ENCODE peak calls at places on chromosomes 7 and 10, in four cellular contexts. V is hepatocyte, L is right lobe of liver, F is activated B cell treated with CpG ODN at 0.5 μM for 24 hours. N is an unnamed sample.

GRCh38 chr10:117373848-117374505 is 1.3 kb downstream of the PDZD8 start:
- DNase-seq in F (no peak), V (peak), L (peak), N (peak)

GRCh38 chr7:134315679-134316538 is 821 bp downstream of the SLC35B4 start:
- DNase-seq in V (peak), F (no peak), L (no peak), N (no peak)

GRCh38 chr10:98259606-98260319 is 8.2 kb downstream of the LOXL4 start:
- DNase-seq in L (no peak), V (no peak), F (no peak), N (no peak)

GRCh38 chr7:74655785-74656420 is 1.6 kb upstream of the GTF2I start:
- DNase-seq in L (no peak), F (no peak), V (no peak), N (no peak)

GRCh38 chr7:132080967-132081668 is 495.2 kb downstream of the PLXNA4 start:
- DNase-seq in V (peak), F (no peak), L (no peak), N (no peak)

GRCh38 chr7:35334511-35334910 is 80.6 kb upstream of the TBX20 start:
- DNase-seq in V (no peak), L (no peak), F (no peak), N (no peak)

GRCh38 chr7:113015038-113015645 is 71.5 kb downstream of the GPR85 start:
- DNase-seq in L (no peak), F (no peak), V (peak), N (peak)

GRCh38 chr7:42069625-42070024 is 167.4 kb downstream of the GLI3 start:
- DNase-seq in V (no peak), L (no peak), F (no peak), N (no peak)

GRCh38 chr7:70598976-70599375 is 533.0 kb upstream of the GALNT17 start:
- DNase-seq in F (no peak), V (peak), L (no peak), N (no peak)

GRCh38 chr7:46011059-46011458 is 90.0 kb upstream of the IGFBP3 start:
- DNase-seq in F (no peak), V (no peak), L (no peak), N (no peak)

GRCh38 chr10:70212879-70213278 is 20.4 kb downstream of the PPA1 start:
- DNase-seq in L (no peak), F (no peak), V (no peak), N (no peak)

GRCh38 chr7:47669178-47669878 is 87.4 kb upstream of the TNS3 start:
- DNase-seq in V (peak), F (peak), L (peak), N (peak)

GRCh38 chr10:78957471-78958039 is 111.2 kb upstream of the ZMIZ1 start:
- DNase-seq in F (no peak), V (no peak), L (no peak), N (no peak)

GRCh38 chr7:65448824-65449504 is 75.3 kb downstream of the ZNF92 start:
- DNase-seq in V (no peak), F (no peak), L (no peak), N (no peak)

GRCh38 chr10:133442191-133442966 is 11.4 kb upstream of the SCART1 start:
- DNase-seq in L (peak), V (peak), F (no peak), N (no peak)

GRCh38 chr7:122829962-122830361 is 56.3 kb downstream of the CADPS2 start:
- DNase-seq in L (no peak), V (no peak), F (no peak), N (no peak)

GRCh38 chr10:132476146-132477065 is 61.2 kb upstream of the INPP5A start:
- DNase-seq in L (peak), F (no peak), V (no peak), N (no peak)

GRCh38 chr10:133393401-133394063 is 425 bp upstream of the MTG1 start:
- DNase-seq in L (no peak), V (no peak), F (no peak), N (no peak)

GRCh38 chr7:142380064-142380463 is 122.2 kb upstream of the PRSS58 start:
- DNase-seq in V (no peak), F (no peak), L (no peak), N (no peak)